ENCODE peak calls at places on chromosomes 12 and 14, in eight cellular contexts. O is stomach, J is mucosa of descending colon, V is ovary, P is fibroblast of the aortic adventitia, K is fibroblast of lung, Z is pancreas, R is PC-9. Y is an unnamed sample.

GRCh38 chr14:92728781-92729364 is 19.6 kb downstream of the LGMN start:
- DNase-seq in K (peak; percentile 42), V (no peak), P (no peak), Z (no peak), R (peak; percentile 48), O (peak; percentile 61), J (no peak), Y (peak; percentile 77)

GRCh38 chr12:59603735-59604134 is 7.9 kb downstream of the SLC16A7 start:
- DNase-seq in Z (no peak), K (no peak), J (no peak), P (no peak), V (no peak), O (no peak), R (no peak), Y (no peak)

GRCh38 chr14:104420990-104421389 is 158.6 kb upstream of the C14orf180 start:
- DNase-seq in Z (no peak), K (no peak), R (no peak), J (no peak), V (no peak), P (no peak), O (no peak), Y (no peak)

GRCh38 chr12:98635657-98636323 is 8.8 kb downstream of the IKBIP start:
- DNase-seq in P (peak; percentile 76), V (no peak), J (no peak), Z (no peak), K (peak; percentile 47), O (no peak), R (peak; percentile 9), Y (peak; percentile 82)

GRCh38 chr14:64704743-64705405 is 650 bp downstream of the PLEKHG3 start:
- DNase-seq in P (no peak), V (no peak), O (peak; percentile 57), K (no peak), J (peak; percentile 62), R (no peak), Z (peak; percentile 46), Y (no peak)

GRCh38 chr14:101349108-101349507 is 212.2 kb upstream of the DIO3 start:
- DNase-seq in K (no peak), R (no peak), V (no peak), J (no peak), O (peak; percentile 8), Z (no peak), P (no peak), Y (no peak)

GRCh38 chr12:120720234-120720968 is 5.2 kb upstream of the ACADS start:
- DNase-seq in R (no peak), P (peak; percentile 78), K (peak; percentile 71), O (no peak), J (no peak), V (no peak), Z (no peak), Y (peak; percentile 85)

GRCh38 chr14:28783593-28784143 is 17.1 kb downstream of the FOXG1 start:
- DNase-seq in O (no peak), K (no peak), J (no peak), R (no peak), Z (no peak), V (no peak), P (no peak), Y (no peak)

GRCh38 chr12:92745874-92746553 is 43.2 kb downstream of the PLEKHG7 start:
- DNase-seq in P (peak; percentile 98), R (peak; percentile 59), J (peak; percentile 40), O (peak; percentile 28), Z (no peak), K (peak; percentile 98), V (peak; percentile 67), Y (peak; percentile 77)

GRCh38 chr12:111673503-111673902 is 12.3 kb downstream of the BRAP start:
- DNase-seq in J (no peak), P (peak; percentile 58), Z (no peak), O (no peak), R (no peak), V (peak; percentile 26), K (peak; percentile 65), Y (peak; percentile 71)

DNA sequence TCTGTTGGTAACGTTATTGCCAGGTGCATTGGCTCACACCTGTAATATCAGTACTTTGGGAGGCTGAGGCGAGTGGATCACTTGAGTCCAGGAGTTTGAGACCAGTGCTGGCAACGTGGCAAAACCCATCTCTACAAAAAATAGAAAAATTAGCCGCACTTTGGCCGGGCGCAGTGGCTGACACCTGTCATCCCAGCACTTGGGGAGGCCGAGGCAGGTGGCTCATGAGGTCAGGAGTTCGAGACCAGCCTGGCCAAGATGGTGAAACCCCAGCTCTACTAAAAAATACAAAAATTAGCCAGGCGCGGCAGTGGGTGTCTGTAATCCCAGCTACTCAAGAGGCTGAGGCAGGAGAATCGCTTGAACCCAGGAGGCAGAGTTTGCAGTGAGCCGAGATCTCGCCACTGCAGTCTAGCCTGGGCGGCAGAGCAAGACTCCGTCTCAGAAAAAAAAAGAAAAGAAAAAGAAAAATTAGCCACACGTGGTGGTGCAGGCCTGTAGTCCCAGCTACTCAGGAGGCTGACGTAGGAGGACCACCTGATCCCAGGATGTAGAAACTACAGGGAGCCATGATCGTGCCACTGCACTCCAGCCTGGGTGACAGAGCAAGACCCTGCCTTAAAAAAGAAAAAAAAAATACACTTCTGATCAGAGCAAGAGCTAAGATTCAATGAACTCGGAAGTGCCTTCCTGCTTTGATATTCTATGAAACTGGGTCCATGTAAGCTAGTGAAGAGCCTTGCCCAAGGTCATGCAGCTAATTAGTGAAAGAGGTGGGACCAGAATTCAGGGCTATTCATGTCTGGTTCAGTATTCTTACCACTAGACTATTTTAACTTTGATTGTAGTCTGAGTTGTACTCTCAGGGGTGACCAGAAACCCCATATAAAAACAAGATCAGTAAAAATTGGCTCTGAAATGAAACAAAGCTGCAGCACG is 4.2 kb upstream of the RNASE8 start:
- DNase-seq in K (no peak), P (no peak), V (no peak), J (no peak), O (no peak), Z (no peak), R (no peak), Y (no peak)
- TF ChIP-seq CTCF in K (no peak), P (no peak), V (no peak), J (no peak), O (no peak), Z (no peak), R (no peak), Y (no peak)

GRCh38 chr12:27244680-27245005 is 557 bp downstream of the STK38L start:
- DNase-seq in V (no peak), P (peak; percentile 58), J (no peak), K (peak; percentile 65), Z (no peak), O (no peak), R (no peak), Y (peak; percentile 51)

GRCh38 chr12:27246774-27247173 is 2.7 kb downstream of the STK38L start:
- DNase-seq in P (peak; percentile 9), O (no peak), Z (no peak), V (no peak), R (no peak), J (no peak), K (no peak), Y (no peak)

GRCh38 chr12:27243804-27244679 is at the start of gene STK38L:
- DNase-seq in K (peak; percentile 97), P (peak; percentile 95), O (peak; percentile 97), V (peak; percentile 97), R (peak; percentile 100), Z (peak; percentile 98), J (peak; percentile 98), Y (peak; percentile 97)

GRCh38 chr12:27246141-27246540 is 2.1 kb downstream of the STK38L start:
- DNase-seq in P (no peak), V (no peak), Z (no peak), J (no peak), O (no peak), R (no peak), K (no peak), Y (no peak)

GRCh38 chr12:27245039-27245438 is 953 bp downstream of the STK38L start:
- DNase-seq in J (peak; percentile 28), K (no peak), R (no peak), O (no peak), Z (no peak), P (peak; percentile 23), V (no peak), Y (no peak)
- H3K4me3 ChIP-seq in J (peak overlapping the region; percentile 62), K (peak overlapping the region; percentile 87), R (peak overlapping the region; percentile 64), O (peak overlapping the region; percentile 89), Z (peak overlapping the region; percentile 77), P (peak overlapping the region; percentile 85), V (peak overlapping the region; percentile 86), Y (peak overlapping the region; percentile 83)

GRCh38 chr14:73612339-73613045 is at the start of gene ACOT6:
- DNase-seq in Z (peak; percentile 78), J (peak; percentile 72), R (peak; percentile 70), V (peak; percentile 79), K (peak; percentile 71), P (peak; percentile 62), O (peak; percentile 66), Y (peak; percentile 72)
- TF ChIP-seq CTCF in Z (no peak), J (no peak), R (no peak), V (no peak), K (no peak), P (no peak), O (no peak), Y (no peak)

DNA sequence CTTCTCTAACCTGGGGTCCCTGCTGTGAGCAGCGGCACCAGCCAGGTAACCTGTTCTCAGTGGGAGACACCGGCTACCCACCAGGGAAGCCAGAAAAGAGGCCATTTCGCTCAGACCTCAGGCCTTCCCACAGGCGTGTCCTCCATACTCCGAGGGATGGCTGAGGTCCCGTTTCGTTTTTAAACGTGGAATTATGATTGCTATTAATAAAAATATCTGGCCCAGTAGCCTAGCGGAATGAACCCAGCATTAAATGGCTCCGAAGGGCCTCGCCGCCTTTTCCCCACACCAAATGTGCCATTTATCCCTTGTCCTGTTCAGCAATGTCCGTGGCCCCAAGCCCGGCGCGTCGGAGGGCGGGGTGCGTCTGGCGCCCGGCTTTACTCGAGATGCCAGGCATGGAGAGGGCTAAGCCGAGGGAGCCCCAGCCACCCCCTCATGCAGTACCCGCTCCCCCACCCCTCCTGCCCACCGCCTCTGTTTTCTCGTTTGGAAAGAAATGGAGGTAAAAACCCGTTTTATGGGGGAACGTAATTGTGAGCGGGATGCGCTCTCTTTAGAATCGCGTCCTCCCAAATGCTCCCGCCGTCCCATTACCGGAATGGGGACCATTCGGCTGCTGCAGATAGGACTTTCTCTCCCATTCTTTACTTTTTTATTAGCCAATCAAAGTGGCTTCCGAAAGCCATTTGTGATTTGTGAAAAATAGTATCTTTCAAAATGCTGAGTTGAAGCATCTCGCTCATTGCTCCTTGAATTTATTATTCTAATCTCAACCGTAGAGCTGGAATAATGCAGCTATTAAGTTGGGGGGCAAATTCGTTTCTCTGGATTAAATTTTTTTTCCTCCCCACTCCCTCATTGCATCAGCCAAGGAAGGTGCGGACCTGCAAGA is 5.8 kb downstream of the HOXC8 start:
- DNase-seq in R (no peak), K (no peak), J (no peak), Z (no peak), V (no peak), P (no peak), O (no peak), Y (no peak)
- H3K4me3 ChIP-seq in R (no peak overlapping the region), K (no peak overlapping the region), J (no peak overlapping the region), Z (no peak overlapping the region), V (no peak overlapping the region), P (no peak overlapping the region), O (no peak overlapping the region), Y (no peak overlapping the region)

Y was measured in choroid plexus epithelial cell.